ENCODE peak calls at places on chromosome 19, in six cellular contexts. V is AG09309; Y is A549; K is GM12865; Q is CD8-positive, alpha-beta memory T cell; R is tibial nerve. L is an unnamed sample.

GRCh38 chr19:46033401-46033800 is 7.4 kb downstream of the IGFL4 start:
- DNase-seq in V (no peak), Y (no peak), K (no peak), Q (no peak), R (no peak), L (no peak)

GRCh38 chr19:33273881-33274662 is 28.3 kb downstream of the CEBPA start:
- DNase-seq in V (peak; percentile 92), Y (peak; percentile 80), K (peak; percentile 27), Q (no peak), R (no peak), L (peak; percentile 95)

GRCh38 chr19:48418317-48419064 is 25.0 kb downstream of the GRIN2D start:
- DNase-seq in V (no peak), Y (peak; percentile 58), K (peak; percentile 43), Q (no peak), R (no peak), L (no peak)

GRCh38 chr19:44876930-44877530 is 14.0 kb upstream of the TOMM40 start:
- DNase-seq in V (no peak), Y (no peak), K (no peak), Q (peak; percentile 20), R (no peak), L (no peak)

GRCh38 chr19:48206402-48207093 is 36.1 kb downstream of the ZSWIM9 start:
- DNase-seq in V (no peak), Y (no peak), K (no peak), Q (no peak), R (no peak), L (no peak)

GRCh38 chr19:44777715-44778347 is at the start of gene CBLC:
- DNase-seq in V (no peak), Y (peak; percentile 60), K (no peak), Q (no peak), R (no peak), L (no peak)

GRCh38 chr19:29467824-29468401 is 57.9 kb upstream of the VSTM2B start:
- DNase-seq in V (peak; percentile 2), Y (peak; percentile 77), K (peak; percentile 59), Q (no peak), R (no peak), L (no peak)

GRCh38 chr19:18504886-18505610 is 16.8 kb downstream of the ELL start:
- DNase-seq in V (no peak), Y (no peak), K (no peak), Q (no peak), R (no peak), L (no peak)

GRCh38 chr19:35272122-35272715 is 3.5 kb downstream of the USF2 start:
- DNase-seq in V (no peak), Y (no peak), K (no peak), Q (no peak), R (no peak), L (no peak)

GRCh38 chr19:49690656-49691242 is at the start of gene CPT1C:
- DNase-seq in V (no peak), Y (no peak), K (no peak), Q (peak; percentile 64), R (peak; percentile 47), L (no peak)

GRCh38 chr19:55552620-55553019 is 7.3 kb upstream of the SBK3 start:
- DNase-seq in V (peak; percentile 82), Y (no peak), K (no peak), Q (peak; percentile 28), R (no peak), L (peak; percentile 83)

GRCh38 chr19:16825312-16826168 is 3.7 kb upstream of the SIN3B start:
- DNase-seq in V (no peak), Y (no peak), K (no peak), Q (no peak), R (peak; percentile 28), L (peak; percentile 52)

GRCh38 chr19:45687599-45687998 is 4.2 kb downstream of the SNRPD2 start:
- DNase-seq in V (no peak), Y (no peak), K (no peak), Q (no peak), R (no peak), L (no peak)

GRCh38 chr19:16516923-16517610 is 20.9 kb downstream of the C19orf44 start:
- DNase-seq in V (no peak), Y (no peak), K (no peak), Q (no peak), R (no peak), L (no peak)

GRCh38 chr19:51043497-51043896 is 8.7 kb upstream of the KLK12 start:
- DNase-seq in V (no peak), Y (no peak), K (no peak), Q (no peak), R (no peak), L (no peak)

GRCh38 chr19:49645995-49646394 is 4.0 kb downstream of the SCAF1 start:
- DNase-seq in V (no peak), Y (no peak), K (no peak), Q (no peak), R (no peak), L (no peak)

GRCh38 chr19:39595950-39596349 is 6.4 kb upstream of the LGALS13 start:
- DNase-seq in V (no peak), Y (no peak), K (no peak), Q (no peak), R (no peak), L (no peak)

GRCh38 chr19:51365211-51366049 is 758 bp downstream of the ETFB start:
- DNase-seq in V (no peak), Y (peak; percentile 63), K (peak; percentile 36), Q (no peak), R (no peak), L (no peak)

GRCh38 chr19:10006335-10006708 is 4.0 kb downstream of the COL5A3 start:
- DNase-seq in V (no peak), Y (no peak), K (peak; percentile 22), Q (no peak), R (no peak), L (peak; percentile 83)

GRCh38 chr19:54024660-54025059 is 33.2 kb downstream of the CACNG6 start:
- DNase-seq in V (no peak), Y (peak; percentile 71), K (no peak), Q (no peak), R (no peak), L (no peak)

GRCh38 chr19:41354343-41354974 is 737 bp upstream of the TGFB1 start:
- DNase-seq in V (no peak), Y (no peak), K (no peak), Q (no peak), R (no peak), L (no peak)
- H3K4me3 ChIP-seq in V (peak overlapping the region; percentile 97), Y (peak overlapping the region; percentile 72), K (peak overlapping the region; percentile 96), Q (peak overlapping the region; percentile 5), R (peak overlapping the region; percentile 60), L (peak overlapping the region; percentile 96)

GRCh38 chr19:3368848-3369336 is 2.5 kb downstream of the NFIC start:
- DNase-seq in V (no peak), Y (no peak), K (peak; percentile 44), Q (no peak), R (no peak), L (no peak)

GRCh38 chr19:3368441-3368795 is 2.0 kb downstream of the NFIC start:
- DNase-seq in V (no peak), Y (no peak), K (no peak), Q (no peak), R (no peak), L (no peak)

GRCh38 chr19:3369337-3370213 is 3.2 kb downstream of the NFIC start:
- DNase-seq in V (no peak), Y (no peak), K (peak; percentile 61), Q (no peak), R (no peak), L (no peak)

GRCh38 chr19:3370728-3371591 is 4.6 kb downstream of the NFIC start:
- DNase-seq in V (no peak), Y (no peak), K (peak; percentile 65), Q (no peak), R (no peak), L (no peak)

GRCh38 chr19:3370214-3370720 is 3.9 kb downstream of the NFIC start:
- DNase-seq in V (no peak), Y (no peak), K (no peak), Q (no peak), R (no peak), L (no peak)
- H3K4me3 ChIP-seq in V (peak overlapping the region; percentile 69), Y (peak overlapping the region; percentile 83), K (peak overlapping the region; percentile 97), Q (no peak overlapping the region), R (peak overlapping the region; percentile 99), L (peak overlapping the region; percentile 89)

GRCh38 chr19:37719927-37720265 is 335 bp upstream of the ZNF607 start:
- DNase-seq in V (no peak), Y (no peak), K (no peak), Q (no peak), R (no peak), L (no peak)

GRCh38 chr19:37719111-37719926 is at the start of gene ZNF607:
- DNase-seq in V (peak; percentile 45), Y (peak; percentile 98), K (peak; percentile 93), Q (peak; percentile 88), R (peak; percentile 57), L (peak; percentile 60)

GRCh38 chr19:37716140-37716539 is 3.4 kb downstream of the ZNF607 start:
- DNase-seq in V (no peak), Y (no peak), K (no peak), Q (no peak), R (no peak), L (no peak)

DNA sequence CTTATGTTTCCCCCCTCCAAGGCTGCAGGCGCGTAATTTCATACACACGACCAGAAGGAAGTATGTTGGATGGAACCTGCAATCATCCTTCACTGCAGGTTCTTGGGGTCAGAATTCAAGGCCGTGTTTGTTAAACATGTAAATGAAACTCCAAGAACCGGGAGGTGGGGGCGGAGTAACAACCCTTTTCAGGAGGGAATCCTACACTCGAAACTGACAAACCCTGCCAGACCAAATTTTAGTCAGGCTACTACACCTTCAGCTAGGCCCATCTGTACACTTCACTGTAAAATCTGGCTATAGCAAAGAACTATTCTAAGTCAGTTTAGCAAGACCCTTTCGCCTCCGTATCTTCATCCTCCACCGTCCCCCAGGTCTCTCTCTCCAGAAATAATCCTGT is 1.2 kb downstream of the ZNF607 start:
- DNase-seq in V (no peak), Y (no peak), K (no peak), Q (no peak), R (no peak), L (no peak)
- H3K4me3 ChIP-seq in V (peak overlapping the region; percentile 76), Y (peak overlapping the region; percentile 85), K (peak overlapping the region; percentile 74), Q (no peak overlapping the region), R (no peak overlapping the region), L (peak overlapping the region; percentile 94)

GRCh38 chr19:30890033-30890432 is 459.2 kb downstream of the TSHZ3 start:
- DNase-seq in V (no peak), Y (no peak), K (no peak), Q (no peak), R (no peak), L (no peak)

GRCh38 chr19:30888937-30889336 is 460.3 kb downstream of the TSHZ3 start:
- DNase-seq in V (no peak), Y (no peak), K (no peak), Q (no peak), R (no peak), L (no peak)

GRCh38 chr19:30883071-30883470 is 466.2 kb downstream of the TSHZ3 start:
- DNase-seq in V (no peak), Y (no peak), K (no peak), Q (no peak), R (no peak), L (no peak)

GRCh38 chr19:30884146-30884812 is 465.0 kb downstream of the TSHZ3 start:
- DNase-seq in V (no peak), Y (no peak), K (no peak), Q (no peak), R (no peak), L (no peak)

DNA sequence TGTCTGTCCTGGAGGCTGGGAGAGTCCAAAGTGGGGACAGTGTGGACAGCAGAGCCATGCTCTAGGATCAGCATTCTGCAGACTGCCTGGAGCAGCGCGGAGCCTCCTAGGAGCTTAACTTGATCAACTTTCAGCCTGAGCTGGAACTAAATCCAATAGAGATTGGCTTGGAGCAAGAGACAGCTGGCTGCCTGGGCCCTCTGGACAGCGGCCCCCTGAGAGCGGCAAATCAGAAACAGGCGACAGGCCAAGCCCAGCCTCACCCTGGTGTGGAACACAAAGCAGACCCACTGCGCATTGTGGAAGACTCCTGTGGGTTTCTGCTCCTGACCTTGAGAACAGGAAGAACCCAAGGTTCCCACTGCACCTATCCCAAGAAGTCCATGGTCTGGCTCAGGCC is 462.2 kb downstream of the TSHZ3 start:
- DNase-seq in V (no peak), Y (no peak), K (no peak), Q (no peak), R (no peak), L (no peak)
- H3K4me3 ChIP-seq in V (no peak overlapping the region), Y (no peak overlapping the region), K (no peak overlapping the region), Q (no peak overlapping the region), R (no peak overlapping the region), L (no peak overlapping the region)

L was measured in skeletal muscle cell.